ENCODE peak calls at places on chromosome 1, in four cellular contexts. One of them, this sample, is unnamed.
A peak's percentile ranks its signal among the peaks of the same experiment; 100 is the strongest.

GRCh38 chr1:114152211-114153050 is 1.2 kb downstream of the SYT6 start:
- DNase-seq in cardiac fibroblast: peak; percentile 6
- DNase-seq in IMR-90: peak; percentile 24
- DNase-seq in esophagus muscularis mucosa: no peak
- DNase-seq in this sample: peak; percentile 75

GRCh38 chr1:58702766-58703165 is 2.9 kb upstream of the MYSM1 start:
- DNase-seq in cardiac fibroblast: no peak
- DNase-seq in IMR-90: no peak
- DNase-seq in esophagus muscularis mucosa: no peak
- DNase-seq in this sample: no peak

GRCh38 chr1:111513410-111514020 is 10.1 kb upstream of the ADORA3 start:
- DNase-seq in cardiac fibroblast: no peak
- DNase-seq in IMR-90: no peak
- DNase-seq in esophagus muscularis mucosa: no peak
- DNase-seq in this sample: no peak

GRCh38 chr1:80675469-80675868 is 1125.3 kb upstream of the ADGRL2 start:
- DNase-seq in cardiac fibroblast: peak; percentile 1
- DNase-seq in IMR-90: no peak
- DNase-seq in esophagus muscularis mucosa: no peak
- DNase-seq in this sample: no peak

GRCh38 chr1:70475023-70475422 is 64.0 kb downstream of the CTH start:
- DNase-seq in cardiac fibroblast: no peak
- DNase-seq in IMR-90: no peak
- DNase-seq in esophagus muscularis mucosa: no peak
- DNase-seq in this sample: peak; percentile 40

GRCh38 chr1:216804107-216804506 is 80.9 kb upstream of the ESRRG start:
- DNase-seq in cardiac fibroblast: no peak
- DNase-seq in IMR-90: no peak
- DNase-seq in esophagus muscularis mucosa: no peak
- DNase-seq in this sample: no peak

GRCh38 chr1:204992499-204992898 is 50.5 kb upstream of the CNTN2 start:
- DNase-seq in cardiac fibroblast: no peak
- DNase-seq in IMR-90: no peak
- DNase-seq in esophagus muscularis mucosa: no peak
- DNase-seq in this sample: no peak

GRCh38 chr1:39981957-39982356 is 27.0 kb downstream of the MFSD2A start:
- DNase-seq in cardiac fibroblast: peak; percentile 90
- DNase-seq in IMR-90: peak; percentile 93
- DNase-seq in esophagus muscularis mucosa: no peak
- DNase-seq in this sample: peak; percentile 92

GRCh38 chr1:198776602-198777029 is 137.8 kb downstream of the PTPRC start:
- DNase-seq in cardiac fibroblast: peak; percentile 99
- DNase-seq in IMR-90: peak; percentile 98
- DNase-seq in esophagus muscularis mucosa: no peak
- DNase-seq in this sample: peak; percentile 85

GRCh38 chr1:9382923-9383491 is 90.3 kb downstream of the SPSB1 start:
- DNase-seq in cardiac fibroblast: no peak
- DNase-seq in IMR-90: no peak
- DNase-seq in esophagus muscularis mucosa: no peak
- DNase-seq in this sample: no peak

GRCh38 chr1:67261646-67262045 is 46.0 kb upstream of the IL12RB2 start:
- DNase-seq in cardiac fibroblast: no peak
- DNase-seq in IMR-90: no peak
- DNase-seq in esophagus muscularis mucosa: no peak
- DNase-seq in this sample: no peak

GRCh38 chr1:41622402-41622801 is 137.9 kb upstream of the EDN2 start:
- DNase-seq in cardiac fibroblast: peak; percentile 54
- DNase-seq in IMR-90: peak; percentile 64
- DNase-seq in esophagus muscularis mucosa: peak; percentile 55
- DNase-seq in this sample: no peak

This sample was measured in AG08395.